ENCODE peak calls at places on chromosome 19, in five cellular contexts. X is adrenal gland, A is EH, S is cerebellar cortex, L is cardiac fibroblast. E is an unnamed sample.
A peak's percentile ranks its signal among the peaks of the same experiment; 100 is the strongest.

GRCh38 chr19:54674021-54674617 is 11.3 kb downstream of the LILRB4 start:
- DNase-seq in S (peak; percentile 20), A (peak; percentile 3), X (no peak), L (peak; percentile 42), E (peak; percentile 55)

GRCh38 chr19:47232422-47233211 is 1.6 kb upstream of the BBC3 start:
- DNase-seq in L (peak; percentile 52), S (no peak), A (peak; percentile 85), X (peak; percentile 57), E (no peak)

GRCh38 chr19:9981406-9982260 is 28.7 kb downstream of the COL5A3 start:
- DNase-seq in X (no peak), A (no peak), S (no peak), L (peak; percentile 16), E (no peak)

GRCh38 chr19:37466277-37466797 is 907 bp downstream of the ZNF569 start:
- DNase-seq in X (no peak), S (no peak), L (no peak), A (no peak), E (no peak)

GRCh38 chr19:4575267-4575793 is 15.8 kb upstream of the SEMA6B start:
- DNase-seq in L (peak; percentile 100), S (no peak), X (peak; percentile 76), A (peak; percentile 94), E (no peak)

GRCh38 chr19:42184401-42184861 is 33.0 kb downstream of the DEDD2 start:
- DNase-seq in A (peak; percentile 85), S (peak; percentile 90), L (peak; percentile 87), X (peak; percentile 72), E (peak; percentile 52)

GRCh38 chr19:42042455-42043170 is 27.4 kb downstream of the GRIK5 start:
- DNase-seq in A (no peak), X (no peak), L (no peak), S (peak; percentile 93), E (no peak)

GRCh38 chr19:28556371-28556770 is 656.6 kb downstream of the UQCRFS1 start:
- DNase-seq in X (no peak), S (no peak), A (no peak), L (no peak), E (peak; percentile 3)

GRCh38 chr19:28234637-28235036 is 978.3 kb downstream of the UQCRFS1 start:
- DNase-seq in S (peak; percentile 67), L (peak; percentile 50), A (no peak), X (no peak), E (no peak)